ENCODE peak calls at places on chromosome 2, in five cellular contexts. I is HTR-8/SVneo; S is stimulated activated CD8-positive, alpha-beta memory T cell treated with anti-CD3 and anti-CD28 coated beads, Interleukin-4, amount 100 ng/mL, for 4 hours; A is right lobe of liver; L is activated T-helper 1 cell treated with Interleukin-2 at 50 U/mL for 16 hours. H is an unnamed sample.

GRCh38 chr2:7539760-7540159 is 622.5 kb downstream of the RNF144A start:
- DNase-seq in I (no peak), S (no peak), A (no peak), L (no peak), H (no peak)

GRCh38 chr2:157107460-157107859 is 150.0 kb upstream of the GALNT5 start:
- DNase-seq in I (no peak), S (no peak), A (no peak), L (no peak), H (no peak)

GRCh38 chr2:105252271-105252670 is 10.7 kb downstream of the GPR45 start:
- DNase-seq in I (no peak), S (no peak), A (no peak), L (no peak), H (no peak)

GRCh38 chr2:60505861-60506260 is 47.6 kb downstream of the BCL11A start:
- DNase-seq in I (no peak), S (no peak), A (no peak), L (no peak), H (no peak)

GRCh38 chr2:28206786-28207185 is 185.9 kb upstream of the FOSL2 start:
- DNase-seq in I (no peak), S (no peak), A (no peak), L (no peak), H (no peak)

GRCh38 chr2:167258712-167259111 is 370.4 kb downstream of the XIRP2 start:
- DNase-seq in I (no peak), S (no peak), A (no peak), L (no peak), H (no peak)

GRCh38 chr2:10284108-10284870 is 18.4 kb upstream of the HPCAL1 start:
- DNase-seq in I (no peak), S (no peak), A (no peak), L (no peak), H (no peak)

GRCh38 chr2:126863336-126864015 is 35.2 kb upstream of the TEX51 start:
- DNase-seq in I (no peak), S (no peak), A (no peak), L (no peak), H (no peak)

H was measured in stimulated activated CD4-positive, alpha-beta T cell treated with anti-CD3 and anti-CD28 coated beads, TNF-alpha, amount 100 ng/mL, for 1 hour.